ENCODE peak calls at places on chromosomes 6 and 20, in four cellular contexts. One of them, this sample, is unnamed.
A peak's percentile ranks its signal among the peaks of the same experiment; 100 is the strongest.

GRCh38 chr6:36595168-36595818 is 1.1 kb downstream of the SRSF3 start:
- DNase-seq in OCI-LY7: peak; percentile 36
- DNase-seq in CD8-positive, alpha-beta T cell: no peak
- DNase-seq in lower lobe of right lung: no peak
- DNase-seq in this sample: no peak

GRCh38 chr6:128882560-128882959 is 378 bp upstream of the LAMA2 start:
- DNase-seq in OCI-LY7: no peak
- DNase-seq in CD8-positive, alpha-beta T cell: no peak
- DNase-seq in lower lobe of right lung: no peak
- DNase-seq in this sample: no peak

GRCh38 chr6:13371421-13372072 is 43.2 kb upstream of the TBC1D7 start:
- DNase-seq in lower lobe of right lung: no peak
- DNase-seq in OCI-LY7: no peak
- DNase-seq in CD8-positive, alpha-beta T cell: no peak
- DNase-seq in this sample: no peak

GRCh38 chr6:30643656-30644055 is 3.3 kb upstream of the C6orf136 start:
- DNase-seq in OCI-LY7: no peak
- DNase-seq in lower lobe of right lung: no peak
- DNase-seq in CD8-positive, alpha-beta T cell: no peak
- DNase-seq in this sample: no peak

GRCh38 chr20:58048096-58048702 is 180.3 kb downstream of the ANKRD60 start:
- DNase-seq in CD8-positive, alpha-beta T cell: no peak
- DNase-seq in OCI-LY7: peak; percentile 11
- DNase-seq in lower lobe of right lung: no peak
- DNase-seq in this sample: no peak

GRCh38 chr6:133906050-133906449 is 17.1 kb downstream of the TCF21 start:
- DNase-seq in CD8-positive, alpha-beta T cell: no peak
- DNase-seq in lower lobe of right lung: no peak
- DNase-seq in OCI-LY7: no peak
- DNase-seq in this sample: no peak

GRCh38 chr20:4029505-4030467 is 14.4 kb upstream of the RNF24 start:
- DNase-seq in CD8-positive, alpha-beta T cell: no peak
- DNase-seq in lower lobe of right lung: no peak
- DNase-seq in OCI-LY7: no peak
- DNase-seq in this sample: no peak

GRCh38 chr20:45918779-45919535 is 7.0 kb upstream of the PLTP start:
- DNase-seq in OCI-LY7: no peak
- DNase-seq in CD8-positive, alpha-beta T cell: no peak
- DNase-seq in lower lobe of right lung: no peak
- DNase-seq in this sample: no peak

GRCh38 chr20:51608060-51608459 is 65.5 kb upstream of the NFATC2 start:
- DNase-seq in OCI-LY7: no peak
- DNase-seq in CD8-positive, alpha-beta T cell: no peak
- DNase-seq in lower lobe of right lung: no peak
- DNase-seq in this sample: no peak

GRCh38 chr20:50545123-50545522 is 34.9 kb downstream of the PTPN1 start:
- DNase-seq in lower lobe of right lung: no peak
- DNase-seq in CD8-positive, alpha-beta T cell: no peak
- DNase-seq in OCI-LY7: no peak
- DNase-seq in this sample: no peak

GRCh38 chr20:53226788-53227187 is 254.6 kb downstream of the TSHZ2 start:
- DNase-seq in OCI-LY7: peak; percentile 79
- DNase-seq in lower lobe of right lung: no peak
- DNase-seq in CD8-positive, alpha-beta T cell: no peak
- DNase-seq in this sample: no peak

GRCh38 chr6:105321207-105321606 is 81.7 kb downstream of the PREP start:
- DNase-seq in lower lobe of right lung: no peak
- DNase-seq in CD8-positive, alpha-beta T cell: no peak
- DNase-seq in OCI-LY7: no peak
- DNase-seq in this sample: no peak

GRCh38 chr6:139109558-139109957 is 25.3 kb upstream of the HECA start:
- DNase-seq in OCI-LY7: peak; percentile 45
- DNase-seq in lower lobe of right lung: no peak
- DNase-seq in CD8-positive, alpha-beta T cell: no peak
- DNase-seq in this sample: peak; percentile 49
- TF ChIP-seq CTCF in OCI-LY7: peak; percentile 67
- TF ChIP-seq CTCF in lower lobe of right lung: no peak
- TF ChIP-seq CTCF in CD8-positive, alpha-beta T cell: peak; percentile 28
- TF ChIP-seq CTCF in this sample: peak; percentile 28

DNA sequence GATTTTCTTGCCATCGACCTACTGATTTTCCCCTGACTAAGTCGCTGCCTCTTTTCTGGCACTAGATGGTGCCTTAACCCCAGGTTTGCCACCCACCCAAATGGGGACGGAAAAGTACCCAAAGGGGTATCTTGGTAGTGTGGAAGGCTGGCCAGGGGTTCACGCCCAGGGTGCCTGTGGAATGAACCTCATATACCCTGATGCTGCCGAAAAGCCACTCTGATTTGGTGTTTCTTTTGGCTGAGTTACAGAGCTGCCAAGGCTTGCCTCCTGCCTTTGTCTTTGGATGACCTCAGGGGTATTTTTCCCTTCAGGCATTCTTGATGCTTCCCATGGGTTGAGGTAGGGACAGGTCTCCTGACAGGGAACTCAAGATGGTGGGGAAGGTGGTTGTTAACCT is 78.1 kb downstream of the MAP3K7 start:
- DNase-seq in OCI-LY7: peak; percentile 16
- DNase-seq in CD8-positive, alpha-beta T cell: no peak
- DNase-seq in lower lobe of right lung: no peak
- DNase-seq in this sample: no peak
- TF ChIP-seq CTCF in OCI-LY7: peak; percentile 68
- TF ChIP-seq CTCF in CD8-positive, alpha-beta T cell: no peak
- TF ChIP-seq CTCF in lower lobe of right lung: no peak
- TF ChIP-seq CTCF in this sample: no peak

GRCh38 chr6:3727593-3728108 is 23.9 kb downstream of the PXDC1 start:
- DNase-seq in OCI-LY7: no peak
- DNase-seq in CD8-positive, alpha-beta T cell: no peak
- DNase-seq in lower lobe of right lung: no peak
- DNase-seq in this sample: no peak

GRCh38 chr6:3731700-3732099 is 19.8 kb downstream of the PXDC1 start:
- DNase-seq in CD8-positive, alpha-beta T cell: no peak
- DNase-seq in lower lobe of right lung: no peak
- DNase-seq in OCI-LY7: no peak
- DNase-seq in this sample: no peak

GRCh38 chr6:3732345-3733141 is 19.0 kb downstream of the PXDC1 start:
- DNase-seq in OCI-LY7: peak; percentile 65
- DNase-seq in CD8-positive, alpha-beta T cell: peak; percentile 29
- DNase-seq in lower lobe of right lung: peak; percentile 82
- DNase-seq in this sample: no peak

GRCh38 chr6:3727036-3727435 is 24.5 kb downstream of the PXDC1 start:
- DNase-seq in lower lobe of right lung: no peak
- DNase-seq in CD8-positive, alpha-beta T cell: no peak
- DNase-seq in OCI-LY7: no peak
- DNase-seq in this sample: no peak

DNA sequence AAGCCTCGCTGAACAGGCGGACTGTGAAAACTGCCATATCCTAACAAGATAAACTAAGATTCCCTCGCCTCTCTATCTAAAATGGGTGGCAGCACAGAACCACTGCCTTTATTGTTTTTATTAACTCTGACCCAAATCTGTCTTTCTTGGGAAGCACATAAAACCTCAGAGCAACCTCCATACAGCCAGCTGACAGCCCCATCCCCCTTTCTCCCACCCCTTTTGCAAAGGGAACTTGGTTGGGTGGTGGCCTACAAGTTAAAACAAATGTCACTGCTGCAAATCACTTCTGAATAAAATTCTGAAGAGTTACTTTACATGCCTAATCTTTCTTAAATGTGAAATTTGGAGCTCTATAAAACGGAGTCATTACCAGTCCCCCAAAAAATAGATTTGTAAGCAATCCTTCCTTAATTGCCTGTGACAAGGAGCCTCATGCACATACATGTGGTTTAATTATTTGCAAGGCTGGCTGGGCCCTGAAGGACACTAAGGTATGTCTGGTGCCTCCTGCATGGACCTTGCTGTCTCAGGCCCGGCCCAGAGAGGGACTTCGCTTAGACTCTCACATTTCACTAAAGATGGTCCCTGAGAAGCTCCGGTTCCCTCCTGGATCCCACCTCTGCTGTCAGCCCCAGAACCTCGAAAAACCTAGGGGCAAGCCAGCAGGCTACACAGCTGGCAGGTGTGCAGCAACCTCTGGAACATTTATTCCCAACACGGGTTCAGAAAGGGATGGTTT is 21.7 kb downstream of the PXDC1 start:
- DNase-seq in lower lobe of right lung: no peak
- DNase-seq in OCI-LY7: no peak
- DNase-seq in CD8-positive, alpha-beta T cell: no peak
- DNase-seq in this sample: no peak
- TF ChIP-seq CTCF in lower lobe of right lung: no peak
- TF ChIP-seq CTCF in OCI-LY7: no peak
- TF ChIP-seq CTCF in CD8-positive, alpha-beta T cell: no peak
- TF ChIP-seq CTCF in this sample: no peak

DNA sequence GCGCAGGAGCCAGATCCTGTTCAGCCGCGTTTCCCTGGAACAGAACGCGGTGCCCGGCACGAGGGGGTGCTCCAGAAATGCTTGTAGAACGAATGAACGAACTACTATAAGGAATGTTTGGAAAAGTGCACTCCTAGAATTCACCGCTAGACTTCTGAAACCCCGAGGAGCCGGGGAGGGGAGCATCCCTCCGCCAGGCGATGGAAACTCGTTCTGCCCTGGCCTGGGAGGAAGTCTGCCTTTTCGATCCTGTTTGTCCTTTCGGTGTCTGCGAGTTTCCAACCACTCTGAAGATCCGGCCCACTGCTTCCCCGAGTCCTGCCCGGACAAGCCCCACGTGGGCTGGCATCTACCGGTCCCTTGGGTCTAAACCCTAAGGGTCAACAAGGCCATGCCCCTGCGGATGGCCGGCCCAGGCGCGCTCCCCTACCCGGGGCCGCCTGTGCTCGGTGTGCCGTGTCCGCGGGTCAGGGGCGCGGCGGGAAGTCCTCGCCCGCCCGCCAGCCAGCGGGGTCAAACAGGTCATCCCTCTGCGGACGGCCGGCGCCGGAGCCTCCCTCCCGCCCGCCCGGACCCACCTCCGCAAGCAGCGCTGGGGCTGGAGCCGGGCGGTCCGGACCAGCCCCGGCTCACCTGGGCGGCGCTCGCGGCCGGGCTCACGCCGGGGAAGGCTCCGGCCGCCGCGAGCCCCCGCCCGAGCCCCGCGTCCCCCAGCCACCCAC is 521 bp downstream of the SULF2 start:
- DNase-seq in OCI-LY7: no peak
- DNase-seq in lower lobe of right lung: no peak
- DNase-seq in CD8-positive, alpha-beta T cell: no peak
- DNase-seq in this sample: no peak
- TF ChIP-seq CTCF in OCI-LY7: no peak
- TF ChIP-seq CTCF in lower lobe of right lung: no peak
- TF ChIP-seq CTCF in CD8-positive, alpha-beta T cell: no peak
- TF ChIP-seq CTCF in this sample: no peak

GRCh38 chr20:64065973-64066341 is 3.0 kb downstream of the TCEA2 start:
- DNase-seq in lower lobe of right lung: no peak
- DNase-seq in OCI-LY7: peak; percentile 44
- DNase-seq in CD8-positive, alpha-beta T cell: no peak
- DNase-seq in this sample: peak; percentile 72

GRCh38 chr20:64062596-64063388 is at the start of gene TCEA2:
- DNase-seq in OCI-LY7: peak; percentile 96
- DNase-seq in CD8-positive, alpha-beta T cell: peak; percentile 84
- DNase-seq in lower lobe of right lung: peak; percentile 99
- DNase-seq in this sample: peak; percentile 92

GRCh38 chr20:64063389-64064144 is 569 bp downstream of the TCEA2 start:
- DNase-seq in CD8-positive, alpha-beta T cell: no peak
- DNase-seq in lower lobe of right lung: no peak
- DNase-seq in OCI-LY7: no peak
- DNase-seq in this sample: no peak

GRCh38 chr20:64065062-64065972 is 2.3 kb downstream of the TCEA2 start:
- DNase-seq in lower lobe of right lung: no peak
- DNase-seq in CD8-positive, alpha-beta T cell: no peak
- DNase-seq in OCI-LY7: peak; percentile 70
- DNase-seq in this sample: no peak

DNA sequence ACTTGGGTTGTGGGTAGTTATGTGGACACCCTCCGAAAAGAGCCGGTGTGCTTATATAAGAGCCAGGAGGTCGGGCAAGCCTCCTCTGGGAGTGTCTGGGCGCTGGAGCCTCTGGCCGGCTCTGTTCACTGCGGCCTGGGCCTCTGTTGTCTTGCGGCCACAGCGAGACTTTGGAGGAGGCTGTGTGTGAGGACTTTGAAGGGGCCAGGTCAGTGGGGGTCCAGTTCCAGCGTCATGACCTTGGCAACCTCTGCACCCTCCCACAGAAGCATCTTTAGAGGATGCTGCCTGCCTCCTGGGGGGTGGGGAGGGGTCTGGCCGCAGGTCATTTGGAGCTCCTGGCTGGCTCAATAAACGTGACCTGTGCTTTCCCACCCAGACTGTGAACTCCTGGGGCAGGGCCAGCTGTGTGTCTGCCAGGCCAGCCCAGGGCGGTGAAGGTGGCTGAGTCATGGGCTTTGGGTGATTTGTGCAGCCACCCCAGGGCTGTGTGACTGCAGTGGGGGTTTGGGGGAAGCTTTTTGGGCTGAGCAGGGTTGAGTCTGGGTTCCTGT is 1.2 kb downstream of the TCEA2 start:
- DNase-seq in lower lobe of right lung: no peak
- DNase-seq in CD8-positive, alpha-beta T cell: no peak
- DNase-seq in OCI-LY7: no peak
- DNase-seq in this sample: no peak
- TF ChIP-seq CTCF in lower lobe of right lung: no peak
- TF ChIP-seq CTCF in CD8-positive, alpha-beta T cell: no peak
- TF ChIP-seq CTCF in OCI-LY7: no peak
- TF ChIP-seq CTCF in this sample: no peak

This sample was measured in CD14-positive monocyte.